ENCODE peak calls at places on chromosomes 7 and 10, in ten cellular contexts. C is SK-N-SH; J is GM23248; E is left ventricle myocardium inferior; F is testis; M is CD4-positive, CD25-positive, alpha-beta regulatory T cell; N is upper lobe of right lung; K is substantia nigra; P is iPS DF 6.9; L is suprapubic skin. R is an unnamed sample.

GRCh38 chr7:111107989-111108388 is 17.1 kb downstream of the LRRN3 start:
- DNase-seq in C (peak; percentile 21), J (no peak), E (no peak), F (no peak), M (no peak), N (no peak), K (no peak), P (no peak), L (no peak), R (no peak)

GRCh38 chr10:21095073-21095472 is 198.0 kb upstream of the NEBL start:
- DNase-seq in C (no peak), J (no peak), E (no peak), F (no peak), M (no peak), N (no peak), K (no peak), P (no peak), L (no peak), R (no peak)

GRCh38 chr7:150963707-150964559 is 14.2 kb downstream of the KCNH2 start:
- DNase-seq in C (no peak), J (no peak), E (peak; percentile 36), F (no peak), M (no peak), N (no peak), K (no peak), P (no peak), L (no peak), R (no peak)

GRCh38 chr10:62050941-62051433 is 149.5 kb downstream of the ARID5B start:
- DNase-seq in C (no peak), J (peak; percentile 96), E (peak; percentile 34), F (peak; percentile 81), M (peak; percentile 71), N (no peak), K (no peak), P (no peak), L (peak; percentile 83), R (no peak)

GRCh38 chr10:89086801-89087513 is 96.4 kb downstream of the FAS start:
- DNase-seq in C (no peak), J (peak; percentile 99), E (peak; percentile 72), F (peak; percentile 59), M (no peak), N (peak; percentile 77), K (peak; percentile 20), P (peak; percentile 50), L (peak; percentile 92), R (peak; percentile 62)

GRCh38 chr10:13877154-13877909 is 290.6 kb downstream of the PRPF18 start:
- DNase-seq in C (no peak), J (peak; percentile 41), E (peak; percentile 74), F (no peak), M (no peak), N (peak; percentile 69), K (no peak), P (no peak), L (no peak), R (no peak)

GRCh38 chr7:134187893-134188292 is 60.8 kb downstream of the LRGUK start:
- DNase-seq in C (no peak), J (no peak), E (no peak), F (no peak), M (no peak), N (no peak), K (no peak), P (no peak), L (no peak), R (no peak)

GRCh38 chr10:3048114-3049019 is 19.0 kb upstream of the PFKP start:
- DNase-seq in C (no peak), J (peak; percentile 87), E (no peak), F (no peak), M (no peak), N (no peak), K (no peak), P (no peak), L (no peak), R (no peak)

GRCh38 chr10:34474060-34474376 is 341.1 kb downstream of the PARD3 start:
- DNase-seq in C (no peak), J (peak; percentile 44), E (no peak), F (no peak), M (no peak), N (no peak), K (no peak), P (no peak), L (no peak), R (no peak)

GRCh38 chr10:34476607-34477006 is 338.5 kb downstream of the PARD3 start:
- DNase-seq in C (no peak), J (no peak), E (no peak), F (no peak), M (no peak), N (no peak), K (no peak), P (no peak), L (no peak), R (no peak)

GRCh38 chr10:34474555-34474954 is 340.5 kb downstream of the PARD3 start:
- DNase-seq in C (no peak), J (no peak), E (no peak), F (no peak), M (no peak), N (no peak), K (no peak), P (no peak), L (no peak), R (no peak)

GRCh38 chr10:34473174-34474059 is 341.7 kb downstream of the PARD3 start:
- DNase-seq in C (no peak), J (no peak), E (no peak), F (peak; percentile 46), M (no peak), N (no peak), K (no peak), P (no peak), L (no peak), R (no peak)

GRCh38 chr10:34475222-34475621 is 339.9 kb downstream of the PARD3 start:
- DNase-seq in C (no peak), J (peak; percentile 3), E (no peak), F (no peak), M (no peak), N (no peak), K (no peak), P (no peak), L (no peak), R (no peak)
- H3K27ac ChIP-seq in C (peak overlapping the region; percentile 81), J (no peak overlapping the region), E (no peak overlapping the region), F (no peak overlapping the region), M (no peak overlapping the region), N (no peak overlapping the region), K (no peak overlapping the region), P (no peak overlapping the region), L (no peak overlapping the region), R (no peak overlapping the region)

GRCh38 chr10:132450466-132450824 is 53.4 kb downstream of the PWWP2B start:
- DNase-seq in C (no peak), J (no peak), E (no peak), F (no peak), M (no peak), N (no peak), K (no peak), P (no peak), L (no peak), R (peak; percentile 76)

GRCh38 chr10:132450825-132451505 is 54.0 kb downstream of the PWWP2B start:
- DNase-seq in C (no peak), J (no peak), E (no peak), F (no peak), M (no peak), N (no peak), K (no peak), P (no peak), L (no peak), R (peak; percentile 78)

GRCh38 chr10:132452216-132452650 is 55.2 kb downstream of the PWWP2B start:
- DNase-seq in C (no peak), J (no peak), E (no peak), F (no peak), M (no peak), N (no peak), K (no peak), P (no peak), L (no peak), R (peak; percentile 88)

GRCh38 chr10:132452651-132453469 is 55.9 kb downstream of the PWWP2B start:
- DNase-seq in C (peak; percentile 100), J (peak; percentile 84), E (peak; percentile 85), F (peak; percentile 86), M (peak; percentile 85), N (peak; percentile 95), K (peak; percentile 8), P (no peak), L (no peak), R (peak; percentile 98)

DNA sequence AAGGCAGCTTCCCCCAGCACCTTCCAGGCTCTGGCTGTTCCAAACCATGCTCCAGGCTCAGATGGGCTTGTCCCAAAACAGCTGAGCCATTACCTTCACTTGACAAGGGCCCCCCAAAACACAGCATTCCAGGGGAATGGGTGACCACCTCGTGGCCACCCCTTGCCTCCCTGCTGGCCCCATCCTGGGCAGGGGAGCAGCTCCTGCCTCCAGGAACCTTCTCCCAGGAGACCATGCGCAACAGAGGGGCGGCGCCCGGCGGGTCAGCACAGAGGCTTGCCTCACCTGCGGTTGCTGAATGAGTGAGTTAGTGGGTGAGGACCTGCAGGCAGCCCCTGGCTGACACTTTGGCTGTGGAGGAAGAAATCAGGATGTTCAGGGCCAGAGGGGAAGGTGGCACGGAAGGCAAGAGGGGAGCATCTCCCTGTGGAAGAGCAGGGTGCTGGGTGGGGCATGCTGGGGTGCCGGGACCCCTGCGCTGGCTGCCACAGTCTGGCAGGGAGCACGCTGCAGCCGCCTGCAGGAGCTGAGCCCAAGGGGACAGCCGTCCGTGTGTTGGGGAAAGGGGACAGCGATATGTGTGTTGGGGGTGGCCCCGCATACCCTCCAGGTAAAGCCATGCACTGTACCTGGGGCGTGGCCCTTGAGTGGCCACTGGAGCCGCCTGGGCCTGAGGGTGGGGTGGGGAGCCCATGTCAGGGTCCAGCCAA is 54.7 kb downstream of the PWWP2B start:
- DNase-seq in C (no peak), J (no peak), E (no peak), F (no peak), M (no peak), N (no peak), K (no peak), P (no peak), L (no peak), R (peak; percentile 85)
- H3K27ac ChIP-seq in C (no peak overlapping the region), J (no peak overlapping the region), E (no peak overlapping the region), F (no peak overlapping the region), M (peak overlapping the region; percentile 89), N (no peak overlapping the region), K (no peak overlapping the region), P (no peak overlapping the region), L (no peak overlapping the region), R (peak overlapping the region; percentile 71)

DNA sequence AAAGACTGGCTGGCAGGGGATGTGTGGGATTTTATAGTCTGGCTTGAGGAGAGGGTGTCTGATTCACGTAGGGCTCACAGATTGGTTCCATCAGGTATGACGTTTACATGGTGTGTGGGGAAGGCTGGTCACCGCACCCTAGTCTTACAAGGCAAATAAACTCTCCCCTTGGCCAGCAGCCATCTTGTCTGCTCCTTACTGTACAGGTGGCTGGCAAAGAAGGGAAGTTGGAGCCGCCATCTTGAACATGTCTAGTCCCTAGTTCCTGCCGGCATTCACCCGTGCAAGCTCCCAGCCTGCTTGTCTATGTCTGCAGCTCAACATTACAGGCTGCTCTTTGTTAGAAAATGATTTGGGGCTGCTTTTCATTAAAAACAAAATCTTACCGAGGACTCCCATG is 97.6 kb downstream of the RAMP3 start:
- DNase-seq in C (no peak), J (no peak), E (no peak), F (peak; percentile 50), M (no peak), N (no peak), K (no peak), P (no peak), L (no peak), R (no peak)
- H3K27ac ChIP-seq in C (no peak overlapping the region), J (no peak overlapping the region), E (no peak overlapping the region), F (no peak overlapping the region), M (no peak overlapping the region), N (no peak overlapping the region), K (no peak overlapping the region), P (no peak overlapping the region), L (no peak overlapping the region), R (no peak overlapping the region)

GRCh38 chr10:131963350-131963749 is 18.4 kb downstream of the BNIP3 start:
- DNase-seq in C (no peak), J (no peak), E (no peak), F (no peak), M (no peak), N (no peak), K (no peak), P (no peak), L (no peak), R (peak; percentile 73)

GRCh38 chr10:131961777-131962450 is 19.8 kb downstream of the BNIP3 start:
- DNase-seq in C (peak; percentile 73), J (peak; percentile 84), E (no peak), F (no peak), M (no peak), N (peak; percentile 62), K (no peak), P (no peak), L (no peak), R (peak; percentile 65)

GRCh38 chr10:131963811-131964210 is 17.9 kb downstream of the BNIP3 start:
- DNase-seq in C (no peak), J (no peak), E (no peak), F (no peak), M (no peak), N (no peak), K (no peak), P (no peak), L (no peak), R (peak; percentile 47)

GRCh38 chr10:131961047-131961776 is 20.5 kb downstream of the BNIP3 start:
- DNase-seq in C (peak; percentile 54), J (no peak), E (no peak), F (no peak), M (no peak), N (peak; percentile 58), K (no peak), P (no peak), L (no peak), R (peak; percentile 66)

GRCh38 chr10:131964298-131964697 is 17.4 kb downstream of the BNIP3 start:
- DNase-seq in C (no peak), J (peak; percentile 29), E (no peak), F (no peak), M (no peak), N (no peak), K (no peak), P (no peak), L (no peak), R (peak; percentile 65)
- H3K27ac ChIP-seq in C (no peak overlapping the region), J (no peak overlapping the region), E (no peak overlapping the region), F (no peak overlapping the region), M (no peak overlapping the region), N (no peak overlapping the region), K (no peak overlapping the region), P (no peak overlapping the region), L (no peak overlapping the region), R (no peak overlapping the region)

R was measured in spleen.